ENCODE peak calls at places on chromosomes 7 and 10, in ten cellular contexts. One of them, this sample, is unnamed.

GRCh38 chr7:81420526-81420925 is 349.3 kb downstream of the HGF start:
- DNase-seq in body of pancreas: no peak
- DNase-seq in cardiac muscle cell: no peak
- DNase-seq in lower lobe of right lung: no peak
- DNase-seq in fibroblast of pulmonary artery: no peak
- DNase-seq in AG10803: no peak
- DNase-seq in A549: no peak
- DNase-seq in OCI-LY7: no peak
- DNase-seq in progenitor cell of endocrine pancreas: no peak
- DNase-seq in hepatocyte: peak
- DNase-seq in this sample: no peak

GRCh38 chr10:7494034-7494433 is 83.2 kb upstream of the SFMBT2 start:
- DNase-seq in cardiac muscle cell: no peak
- DNase-seq in AG10803: no peak
- DNase-seq in lower lobe of right lung: no peak
- DNase-seq in progenitor cell of endocrine pancreas: no peak
- DNase-seq in A549: no peak
- DNase-seq in body of pancreas: no peak
- DNase-seq in fibroblast of pulmonary artery: no peak
- DNase-seq in hepatocyte: no peak
- DNase-seq in OCI-LY7: no peak
- DNase-seq in this sample: no peak

GRCh38 chr7:23332881-23333612 is 33.9 kb downstream of the MALSU1 start:
- DNase-seq in cardiac muscle cell: peak
- DNase-seq in progenitor cell of endocrine pancreas: no peak
- DNase-seq in fibroblast of pulmonary artery: peak
- DNase-seq in AG10803: peak
- DNase-seq in A549: no peak
- DNase-seq in hepatocyte: no peak
- DNase-seq in body of pancreas: peak
- DNase-seq in lower lobe of right lung: no peak
- DNase-seq in OCI-LY7: no peak
- DNase-seq in this sample: no peak

GRCh38 chr10:52779541-52780390 is 7.2 kb upstream of the MBL2 start:
- DNase-seq in OCI-LY7: peak
- DNase-seq in lower lobe of right lung: peak
- DNase-seq in hepatocyte: peak
- DNase-seq in fibroblast of pulmonary artery: peak
- DNase-seq in A549: peak
- DNase-seq in AG10803: peak
- DNase-seq in progenitor cell of endocrine pancreas: peak
- DNase-seq in cardiac muscle cell: peak
- DNase-seq in body of pancreas: peak
- DNase-seq in this sample: no peak

GRCh38 chr10:120460191-120460590 is 3.2 kb downstream of the PLPP4 start:
- DNase-seq in lower lobe of right lung: no peak
- DNase-seq in hepatocyte: no peak
- DNase-seq in body of pancreas: no peak
- DNase-seq in cardiac muscle cell: no peak
- DNase-seq in AG10803: peak
- DNase-seq in fibroblast of pulmonary artery: no peak
- DNase-seq in A549: no peak
- DNase-seq in progenitor cell of endocrine pancreas: no peak
- DNase-seq in OCI-LY7: no peak
- DNase-seq in this sample: no peak

GRCh38 chr10:31947144-31947926 is 18.7 kb upstream of the ARHGAP12 start:
- DNase-seq in body of pancreas: peak
- DNase-seq in A549: peak
- DNase-seq in lower lobe of right lung: no peak
- DNase-seq in AG10803: peak
- DNase-seq in fibroblast of pulmonary artery: peak
- DNase-seq in progenitor cell of endocrine pancreas: no peak
- DNase-seq in cardiac muscle cell: peak
- DNase-seq in hepatocyte: peak
- DNase-seq in OCI-LY7: peak
- DNase-seq in this sample: no peak

GRCh38 chr10:31896972-31897384 is 31.7 kb downstream of the ARHGAP12 start:
- DNase-seq in lower lobe of right lung: no peak
- DNase-seq in fibroblast of pulmonary artery: peak
- DNase-seq in OCI-LY7: no peak
- DNase-seq in A549: peak
- DNase-seq in body of pancreas: no peak
- DNase-seq in cardiac muscle cell: peak
- DNase-seq in AG10803: peak
- DNase-seq in progenitor cell of endocrine pancreas: no peak
- DNase-seq in hepatocyte: peak
- DNase-seq in this sample: no peak

GRCh38 chr10:131246089-131246488 is 65.4 kb downstream of the TCERG1L start:
- DNase-seq in fibroblast of pulmonary artery: no peak
- DNase-seq in body of pancreas: no peak
- DNase-seq in OCI-LY7: no peak
- DNase-seq in cardiac muscle cell: no peak
- DNase-seq in lower lobe of right lung: no peak
- DNase-seq in hepatocyte: no peak
- DNase-seq in AG10803: no peak
- DNase-seq in progenitor cell of endocrine pancreas: no peak
- DNase-seq in A549: no peak
- DNase-seq in this sample: no peak

DNA sequence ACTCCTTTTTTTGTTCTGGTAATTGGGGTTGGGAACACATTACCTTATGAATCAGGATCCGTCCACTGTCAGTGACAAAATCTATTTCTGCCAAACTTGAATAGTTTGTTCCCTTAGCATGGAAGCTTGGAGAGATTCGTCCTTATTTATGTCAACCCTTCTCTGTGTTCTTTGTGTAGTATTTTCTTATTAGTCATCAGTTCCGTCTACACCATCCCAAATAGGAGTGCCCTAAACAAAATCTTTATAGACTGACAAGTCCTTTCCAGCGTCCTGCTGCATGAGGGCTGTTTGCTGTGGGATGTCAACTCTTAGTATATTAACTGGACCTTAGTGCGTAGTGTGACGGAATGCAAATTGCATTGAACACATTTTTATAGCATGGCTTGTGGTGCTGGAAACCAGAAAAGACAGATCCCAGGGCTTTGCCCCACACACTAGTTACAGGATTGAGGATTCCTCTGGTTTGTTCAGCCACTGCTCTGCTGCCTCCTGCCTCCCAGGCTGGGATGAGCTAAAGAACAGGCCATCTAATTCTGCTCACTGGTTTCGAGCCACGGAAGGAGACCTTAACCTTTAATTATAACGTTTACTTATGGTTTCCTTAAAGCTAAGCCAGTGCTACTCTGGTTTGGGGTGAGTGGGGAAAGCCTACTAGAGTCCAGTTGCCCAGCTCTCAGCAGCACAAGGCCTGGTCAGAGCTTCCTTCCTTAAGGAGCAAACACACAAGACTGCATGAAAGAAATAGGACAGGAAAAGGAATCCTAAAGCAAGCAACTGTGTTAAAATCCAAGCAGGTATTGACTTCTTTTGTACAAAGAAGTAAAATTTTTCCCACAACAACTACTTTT is 194.4 kb downstream of the CCSER2 start:
- DNase-seq in fibroblast of pulmonary artery: no peak
- DNase-seq in A549: no peak
- DNase-seq in hepatocyte: no peak
- DNase-seq in progenitor cell of endocrine pancreas: no peak
- DNase-seq in lower lobe of right lung: no peak
- DNase-seq in body of pancreas: no peak
- DNase-seq in cardiac muscle cell: no peak
- DNase-seq in OCI-LY7: no peak
- DNase-seq in AG10803: no peak
- DNase-seq in this sample: no peak
- TF ChIP-seq CTCF in fibroblast of pulmonary artery: no peak
- TF ChIP-seq CTCF in A549: no peak
- TF ChIP-seq CTCF in hepatocyte: no peak
- TF ChIP-seq CTCF in progenitor cell of endocrine pancreas: no peak
- TF ChIP-seq CTCF in lower lobe of right lung: no peak
- TF ChIP-seq CTCF in body of pancreas: no peak
- TF ChIP-seq CTCF in cardiac muscle cell: no peak
- TF ChIP-seq CTCF in OCI-LY7: no peak
- TF ChIP-seq CTCF in AG10803: no peak
- TF ChIP-seq CTCF in this sample: no peak

GRCh38 chr10:119031496-119032059 is 2.1 kb downstream of the NANOS1 start:
- DNase-seq in hepatocyte: no peak
- DNase-seq in cardiac muscle cell: no peak
- DNase-seq in OCI-LY7: no peak
- DNase-seq in body of pancreas: no peak
- DNase-seq in A549: no peak
- DNase-seq in lower lobe of right lung: no peak
- DNase-seq in fibroblast of pulmonary artery: no peak
- DNase-seq in AG10803: no peak
- DNase-seq in progenitor cell of endocrine pancreas: no peak
- DNase-seq in this sample: no peak

GRCh38 chr10:119029613-119030420 is at the start of gene NANOS1:
- DNase-seq in A549: peak
- DNase-seq in progenitor cell of endocrine pancreas: peak
- DNase-seq in cardiac muscle cell: no peak
- DNase-seq in hepatocyte: peak
- DNase-seq in body of pancreas: peak
- DNase-seq in AG10803: no peak
- DNase-seq in OCI-LY7: no peak
- DNase-seq in fibroblast of pulmonary artery: no peak
- DNase-seq in lower lobe of right lung: no peak
- DNase-seq in this sample: peak

GRCh38 chr10:119028900-119029612 is 458 bp upstream of the NANOS1 start:
- DNase-seq in AG10803: peak
- DNase-seq in OCI-LY7: peak
- DNase-seq in fibroblast of pulmonary artery: peak
- DNase-seq in A549: peak
- DNase-seq in lower lobe of right lung: peak
- DNase-seq in cardiac muscle cell: peak
- DNase-seq in progenitor cell of endocrine pancreas: peak
- DNase-seq in hepatocyte: peak
- DNase-seq in body of pancreas: peak
- DNase-seq in this sample: peak

GRCh38 chr10:119026301-119027110 is 3.0 kb upstream of the NANOS1 start:
- DNase-seq in progenitor cell of endocrine pancreas: no peak
- DNase-seq in lower lobe of right lung: no peak
- DNase-seq in OCI-LY7: no peak
- DNase-seq in body of pancreas: no peak
- DNase-seq in fibroblast of pulmonary artery: no peak
- DNase-seq in A549: no peak
- DNase-seq in AG10803: no peak
- DNase-seq in hepatocyte: no peak
- DNase-seq in cardiac muscle cell: no peak
- DNase-seq in this sample: no peak

GRCh38 chr10:119030421-119031250 is 1.1 kb downstream of the NANOS1 start:
- DNase-seq in lower lobe of right lung: peak
- DNase-seq in fibroblast of pulmonary artery: peak
- DNase-seq in hepatocyte: no peak
- DNase-seq in A549: no peak
- DNase-seq in progenitor cell of endocrine pancreas: peak
- DNase-seq in AG10803: peak
- DNase-seq in body of pancreas: peak
- DNase-seq in cardiac muscle cell: peak
- DNase-seq in OCI-LY7: peak
- DNase-seq in this sample: peak
- TF ChIP-seq CTCF in lower lobe of right lung: peak
- TF ChIP-seq CTCF in fibroblast of pulmonary artery: no peak
- TF ChIP-seq CTCF in hepatocyte: no peak
- TF ChIP-seq CTCF in A549: peak
- TF ChIP-seq CTCF in progenitor cell of endocrine pancreas: peak
- TF ChIP-seq CTCF in AG10803: no peak
- TF ChIP-seq CTCF in body of pancreas: no peak
- TF ChIP-seq CTCF in cardiac muscle cell: no peak
- TF ChIP-seq CTCF in OCI-LY7: peak
- TF ChIP-seq CTCF in this sample: no peak

GRCh38 chr10:59096631-59097030 is 79.8 kb upstream of the PHYHIPL start:
- DNase-seq in fibroblast of pulmonary artery: no peak
- DNase-seq in hepatocyte: no peak
- DNase-seq in A549: no peak
- DNase-seq in AG10803: no peak
- DNase-seq in cardiac muscle cell: no peak
- DNase-seq in progenitor cell of endocrine pancreas: no peak
- DNase-seq in OCI-LY7: no peak
- DNase-seq in body of pancreas: no peak
- DNase-seq in lower lobe of right lung: no peak
- DNase-seq in this sample: no peak
- TF ChIP-seq CTCF in fibroblast of pulmonary artery: no peak
- TF ChIP-seq CTCF in hepatocyte: no peak
- TF ChIP-seq CTCF in A549: no peak
- TF ChIP-seq CTCF in AG10803: no peak
- TF ChIP-seq CTCF in cardiac muscle cell: no peak
- TF ChIP-seq CTCF in progenitor cell of endocrine pancreas: no peak
- TF ChIP-seq CTCF in OCI-LY7: no peak
- TF ChIP-seq CTCF in body of pancreas: no peak
- TF ChIP-seq CTCF in lower lobe of right lung: no peak
- TF ChIP-seq CTCF in this sample: no peak

GRCh38 chr7:125661-126060 is 66.7 kb upstream of the FAM20C start:
- DNase-seq in AG10803: no peak
- DNase-seq in body of pancreas: no peak
- DNase-seq in fibroblast of pulmonary artery: no peak
- DNase-seq in cardiac muscle cell: no peak
- DNase-seq in lower lobe of right lung: no peak
- DNase-seq in A549: no peak
- DNase-seq in hepatocyte: no peak
- DNase-seq in OCI-LY7: no peak
- DNase-seq in progenitor cell of endocrine pancreas: no peak
- DNase-seq in this sample: no peak

GRCh38 chr7:126368-126767 is 66.0 kb upstream of the FAM20C start:
- DNase-seq in cardiac muscle cell: no peak
- DNase-seq in AG10803: no peak
- DNase-seq in A549: no peak
- DNase-seq in hepatocyte: no peak
- DNase-seq in fibroblast of pulmonary artery: no peak
- DNase-seq in OCI-LY7: no peak
- DNase-seq in body of pancreas: no peak
- DNase-seq in lower lobe of right lung: no peak
- DNase-seq in progenitor cell of endocrine pancreas: no peak
- DNase-seq in this sample: no peak

GRCh38 chr7:123237-123636 is 69.1 kb upstream of the FAM20C start:
- DNase-seq in body of pancreas: no peak
- DNase-seq in fibroblast of pulmonary artery: no peak
- DNase-seq in AG10803: no peak
- DNase-seq in hepatocyte: no peak
- DNase-seq in lower lobe of right lung: no peak
- DNase-seq in A549: no peak
- DNase-seq in cardiac muscle cell: no peak
- DNase-seq in progenitor cell of endocrine pancreas: no peak
- DNase-seq in OCI-LY7: no peak
- DNase-seq in this sample: no peak

GRCh38 chr7:125061-125471 is 67.3 kb upstream of the FAM20C start:
- DNase-seq in OCI-LY7: no peak
- DNase-seq in hepatocyte: peak
- DNase-seq in cardiac muscle cell: no peak
- DNase-seq in body of pancreas: no peak
- DNase-seq in lower lobe of right lung: no peak
- DNase-seq in AG10803: no peak
- DNase-seq in A549: no peak
- DNase-seq in fibroblast of pulmonary artery: no peak
- DNase-seq in progenitor cell of endocrine pancreas: no peak
- DNase-seq in this sample: no peak

DNA sequence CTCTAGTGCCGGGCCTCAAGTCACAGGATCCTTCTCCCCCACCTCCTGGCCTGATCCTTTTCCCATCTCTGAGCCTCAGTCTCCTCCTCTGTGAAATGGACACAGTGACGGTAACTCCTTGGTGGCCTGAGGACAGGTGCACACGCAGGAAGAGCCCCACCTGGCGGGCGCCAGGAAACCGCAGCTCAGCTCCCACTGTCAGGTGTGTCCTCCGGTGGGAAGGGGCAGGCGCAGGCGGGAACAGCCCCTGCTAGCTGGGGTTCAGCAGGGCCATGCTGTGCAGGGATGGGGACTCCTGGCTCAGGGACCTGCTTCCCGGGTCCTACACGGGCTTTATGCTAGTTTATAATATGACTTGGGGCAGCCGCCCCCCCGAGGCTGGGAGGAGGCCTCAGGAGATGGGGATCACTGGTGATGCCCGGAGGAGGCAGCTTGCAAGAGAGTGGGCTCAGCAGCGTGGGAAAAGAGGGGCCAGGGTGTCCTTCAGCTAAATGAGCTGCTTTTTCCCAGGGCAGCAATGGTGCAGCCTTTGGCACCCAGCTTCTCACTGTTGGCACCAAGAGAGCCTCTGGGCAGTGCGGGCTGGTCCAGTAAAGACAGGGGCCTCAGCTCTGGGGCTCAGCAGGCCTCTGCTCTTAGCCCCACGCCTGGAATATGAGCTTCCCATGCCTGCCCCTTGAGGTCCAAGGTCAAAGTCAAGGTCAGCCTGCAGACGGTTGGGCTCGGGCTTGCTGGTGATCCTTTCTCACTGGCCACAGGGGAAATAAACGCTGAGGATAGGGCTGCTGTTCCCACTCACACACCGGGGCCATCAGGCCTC is 68.0 kb upstream of the FAM20C start:
- DNase-seq in OCI-LY7: no peak
- DNase-seq in lower lobe of right lung: no peak
- DNase-seq in hepatocyte: peak
- DNase-seq in fibroblast of pulmonary artery: no peak
- DNase-seq in A549: no peak
- DNase-seq in progenitor cell of endocrine pancreas: no peak
- DNase-seq in body of pancreas: no peak
- DNase-seq in cardiac muscle cell: no peak
- DNase-seq in AG10803: no peak
- DNase-seq in this sample: no peak
- TF ChIP-seq CTCF in OCI-LY7: peak
- TF ChIP-seq CTCF in lower lobe of right lung: no peak
- TF ChIP-seq CTCF in hepatocyte: no peak
- TF ChIP-seq CTCF in fibroblast of pulmonary artery: no peak
- TF ChIP-seq CTCF in A549: peak
- TF ChIP-seq CTCF in progenitor cell of endocrine pancreas: no peak
- TF ChIP-seq CTCF in body of pancreas: no peak
- TF ChIP-seq CTCF in cardiac muscle cell: no peak
- TF ChIP-seq CTCF in AG10803: no peak
- TF ChIP-seq CTCF in this sample: no peak

This sample was measured in activated B cell treated with CpG ODN at 0.5 μM for 24 hours.